ENCODE peak calls at places on chromosomes 11 and 22, in six cellular contexts. E is A549, L is GM12878, J is K562, C is endothelial cell of umbilical vein, U is HepG2. S is an unnamed sample.

GRCh38 chr11:27995082-27995481 is 112.9 kb downstream of the KIF18A start:
- DNase-seq in E (peak), L (no peak), J (no peak), C (no peak), U (no peak), S (no peak)

GRCh38 chr11:103587951-103588788 is 448.3 kb upstream of the DDI1 start:
- DNase-seq in E (no peak), L (no peak), J (no peak), C (peak), U (no peak), S (no peak)

GRCh38 chr11:109784536-109784935 is 308.7 kb upstream of the ZC3H12C start:
- DNase-seq in E (no peak), L (no peak), J (no peak), C (no peak), U (no peak), S (no peak)

GRCh38 chr11:91749231-91749630 is 475.4 kb upstream of the FAT3 start:
- DNase-seq in E (no peak), L (no peak), J (no peak), C (no peak), U (no peak), S (no peak)

GRCh38 chr11:115961168-115962003 is 457.2 kb upstream of the CADM1 start:
- DNase-seq in E (no peak), L (no peak), J (no peak), C (no peak), U (no peak), S (no peak)

GRCh38 chr11:96237759-96238158 is 105.2 kb downstream of the MAML2 start:
- DNase-seq in E (peak), L (no peak), J (no peak), C (no peak), U (peak), S (no peak)

GRCh38 chr11:96254087-96254486 is 88.9 kb downstream of the MAML2 start:
- DNase-seq in E (no peak), L (peak), J (no peak), C (peak), U (peak), S (peak)

GRCh38 chr11:68677432-68677831 is 6.9 kb upstream of the GAL start:
- DNase-seq in E (peak), L (no peak), J (peak), C (peak), U (peak), S (peak)

GRCh38 chr11:12675951-12676711 is 1.9 kb downstream of the TEAD1 start:
- DNase-seq in E (no peak), L (no peak), J (no peak), C (peak), U (no peak), S (no peak)

GRCh38 chr11:112289588-112290461 is 29.2 kb upstream of the PLET1 start:
- DNase-seq in E (peak), L (no peak), J (peak), C (peak), U (peak), S (peak)

GRCh38 chr22:32810241-32811133 is 9.0 kb downstream of the TIMP3 start:
- DNase-seq in E (no peak), L (no peak), J (no peak), C (no peak), U (no peak), S (no peak)

GRCh38 chr11:267491-267994 is 10.7 kb upstream of the NLRP6 start:
- DNase-seq in E (peak), L (peak), J (peak), C (no peak), U (no peak), S (peak)

GRCh38 chr11:83666149-83666548 is 380.0 kb upstream of the CCDC90B start:
- DNase-seq in E (no peak), L (no peak), J (no peak), C (no peak), U (no peak), S (no peak)

GRCh38 chr11:98568011-98568410 is 452.7 kb upstream of the CNTN5 start:
- DNase-seq in E (no peak), L (no peak), J (no peak), C (no peak), U (no peak), S (no peak)

GRCh38 chr11:64445651-64446050 is 86.7 kb downstream of the RPS6KA4 start:
- DNase-seq in E (no peak), L (no peak), J (no peak), C (no peak), U (no peak), S (no peak)

GRCh38 chr11:30823119-30823518 is 237.0 kb upstream of the MPPED2 start:
- DNase-seq in E (no peak), L (no peak), J (no peak), C (no peak), U (no peak), S (no peak)

GRCh38 chr11:29679996-29680395 is 336.8 kb downstream of the KCNA4 start:
- DNase-seq in E (no peak), L (peak), J (no peak), C (no peak), U (no peak), S (no peak)

GRCh38 chr11:17221968-17222367 is 14.2 kb upstream of the PIK3C2A start:
- DNase-seq in E (no peak), L (no peak), J (no peak), C (no peak), U (no peak), S (peak)

GRCh38 chr11:64638017-64638664 is 47.1 kb downstream of the SLC22A12 start:
- DNase-seq in E (no peak), L (no peak), J (peak), C (no peak), U (no peak), S (peak)

GRCh38 chr11:16818284-16818683 is 79.8 kb downstream of the C11orf58 start:
- DNase-seq in E (peak), L (no peak), J (no peak), C (peak), U (peak), S (no peak)

GRCh38 chr11:102452461-102453285 is at the start of gene TMEM123:
- DNase-seq in E (peak), L (no peak), J (peak), C (peak), U (peak), S (peak)

GRCh38 chr11:1514349-1515061 is 27.9 kb upstream of the MOB2 start:
- DNase-seq in E (no peak), L (no peak), J (no peak), C (no peak), U (no peak), S (no peak)
- TF ChIP-seq CTCF in E (no peak), L (no peak), J (no peak), C (no peak), U (no peak), S (no peak)

DNA sequence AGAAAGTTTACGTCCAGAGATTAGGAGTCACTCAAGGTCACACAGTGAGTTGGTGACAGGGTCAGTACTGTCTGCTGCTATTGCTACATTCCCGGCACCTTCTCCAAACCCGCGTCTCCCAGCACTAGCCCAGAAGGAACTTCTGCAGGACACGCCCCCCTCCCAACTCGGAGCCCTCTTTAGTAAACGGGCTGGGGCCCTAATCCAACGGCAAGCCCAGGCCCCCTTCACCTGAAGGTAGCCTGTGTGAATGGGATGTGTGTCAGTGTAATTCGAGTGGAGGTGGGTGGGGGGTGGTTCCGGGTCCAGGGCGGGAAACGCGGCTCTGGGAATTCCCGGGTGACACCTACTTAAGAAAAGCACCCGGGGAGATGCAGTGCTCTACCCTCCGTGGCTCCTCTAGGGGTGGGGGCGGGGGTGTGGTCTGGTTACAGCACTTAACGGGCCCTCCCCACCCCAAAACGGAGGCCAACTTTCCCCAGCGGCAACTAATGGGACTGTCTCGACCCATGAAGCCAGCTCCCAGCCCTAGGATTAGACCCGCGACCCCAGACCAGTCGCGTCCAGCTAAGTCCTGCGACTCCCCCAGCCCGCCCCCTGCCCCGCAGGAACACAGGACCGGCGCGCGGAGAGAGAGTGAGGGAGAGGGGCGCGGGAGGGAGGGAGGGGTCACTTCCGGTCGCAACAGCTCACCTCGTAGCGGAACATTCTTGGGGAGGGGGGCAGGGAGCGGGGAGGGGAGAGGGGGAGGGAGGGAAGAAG is 468 bp downstream of the PATL1 start:
- DNase-seq in E (peak), L (no peak), J (peak), C (peak), U (peak), S (peak)
- TF ChIP-seq MYC in E (no peak), L (no peak), J (no peak), C (no peak), U (no peak), S (no peak)

GRCh38 chr11:70739811-70740474 is 341.6 kb downstream of the CTTN start:
- DNase-seq in E (no peak), L (no peak), J (no peak), C (no peak), U (no peak), S (peak)
- TF ChIP-seq CTCF in E (no peak), L (no peak), J (peak), C (no peak), U (no peak), S (peak)

DNA sequence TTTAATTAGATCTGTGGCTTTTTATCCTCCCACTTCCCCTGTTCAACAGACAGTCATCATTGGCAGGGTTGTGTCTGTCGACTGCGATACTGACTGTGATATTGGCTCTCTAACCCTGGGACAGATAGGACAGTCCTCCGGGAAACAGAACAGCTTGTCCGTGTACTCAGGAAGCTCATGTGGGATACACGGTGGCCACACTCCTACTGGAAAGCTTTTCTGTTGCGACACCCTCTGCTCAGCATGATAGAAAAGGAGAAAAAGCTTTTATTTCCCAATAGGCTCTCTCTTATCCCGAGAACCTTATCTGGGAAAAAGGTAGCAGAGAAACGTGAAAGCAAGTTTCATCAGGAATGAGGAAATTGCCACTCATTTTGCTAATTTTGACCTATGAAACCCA is 60.4 kb upstream of the HSPA8 start:
- DNase-seq in E (peak), L (no peak), J (no peak), C (no peak), U (no peak), S (peak)
- TF ChIP-seq MYC in E (no peak), L (no peak), J (no peak), C (no peak), U (no peak), S (no peak)

GRCh38 chr11:70378506-70379134 is 19.7 kb upstream of the CTTN start:
- DNase-seq in E (peak), L (no peak), J (no peak), C (no peak), U (no peak), S (peak)
- TF ChIP-seq CTCF in E (peak), L (peak), J (peak), C (no peak), U (peak), S (no peak)

GRCh38 chr11:84795698-84796097 is 831.4 kb downstream of the DLG2 start:
- DNase-seq in E (no peak), L (no peak), J (no peak), C (no peak), U (no peak), S (no peak)

GRCh38 chr11:84804026-84804425 is 823.1 kb downstream of the DLG2 start:
- DNase-seq in E (no peak), L (no peak), J (no peak), C (no peak), U (no peak), S (no peak)

GRCh38 chr11:84806354-84806753 is 820.8 kb downstream of the DLG2 start:
- DNase-seq in E (no peak), L (no peak), J (no peak), C (no peak), U (no peak), S (no peak)

GRCh38 chr11:84794663-84795443 is 832.3 kb downstream of the DLG2 start:
- DNase-seq in E (no peak), L (no peak), J (no peak), C (no peak), U (no peak), S (no peak)

DNA sequence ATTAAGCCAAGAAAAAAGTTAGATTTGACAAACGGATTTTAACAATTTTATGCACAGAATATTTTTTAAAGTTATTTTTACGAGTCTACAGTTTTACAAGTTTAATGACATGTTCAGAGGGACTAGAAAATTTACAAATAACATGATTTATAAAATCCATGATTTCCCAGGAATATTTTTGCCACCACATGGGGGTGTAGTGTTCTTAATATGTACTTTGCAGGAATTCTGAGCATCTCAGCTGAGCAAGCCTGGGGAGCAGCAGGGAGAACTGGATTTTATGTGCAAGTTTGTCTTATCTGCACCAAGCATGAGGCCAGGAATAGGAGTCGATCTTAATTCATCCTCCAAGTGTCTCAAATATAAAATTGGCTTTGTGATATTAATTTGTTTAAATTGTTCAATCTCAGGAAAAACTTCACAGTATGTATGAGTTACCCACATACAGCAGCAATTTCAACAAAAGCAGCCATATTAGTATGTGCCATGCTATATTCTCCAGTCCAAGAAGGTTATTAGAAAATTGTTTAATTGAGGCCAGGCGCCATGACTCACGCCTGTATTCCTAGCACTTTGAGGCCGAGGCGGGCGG is 826.3 kb downstream of the DLG2 start:
- DNase-seq in E (peak), L (no peak), J (no peak), C (no peak), U (peak), S (no peak)
- TF ChIP-seq MYC in E (no peak), L (no peak), J (no peak), C (no peak), U (no peak), S (no peak)

GRCh38 chr11:75425422-75425821 is 7.6 kb downstream of the KLHL35 start:
- DNase-seq in E (peak), L (no peak), J (peak), C (no peak), U (no peak), S (peak)
- TF ChIP-seq CTCF in E (peak), L (no peak), J (peak), C (peak), U (peak), S (peak)

GRCh38 chr22:24060375-24060788 is 49.3 kb downstream of the CABIN1 start:
- DNase-seq in E (peak), L (no peak), J (no peak), C (peak), U (no peak), S (no peak)

GRCh38 chr22:24059793-24060192 is 48.7 kb downstream of the CABIN1 start:
- DNase-seq in E (no peak), L (no peak), J (no peak), C (peak), U (no peak), S (no peak)

GRCh38 chr22:24055283-24055682 is 44.2 kb downstream of the CABIN1 start:
- DNase-seq in E (no peak), L (no peak), J (no peak), C (no peak), U (no peak), S (no peak)

GRCh38 chr22:24061124-24061684 is 50.1 kb downstream of the CABIN1 start:
- DNase-seq in E (no peak), L (no peak), J (no peak), C (no peak), U (no peak), S (no peak)

GRCh38 chr22:24059121-24059520 is 48.0 kb downstream of the CABIN1 start:
- DNase-seq in E (no peak), L (no peak), J (no peak), C (peak), U (no peak), S (no peak)
- TF ChIP-seq MYC in E (no peak), L (no peak), J (no peak), C (no peak), U (no peak), S (no peak)

GRCh38 chr11:119481021-119481666 is 58.2 kb upstream of the THY1 start:
- DNase-seq in E (peak), L (peak), J (peak), C (peak), U (peak), S (peak)
- TF ChIP-seq CTCF in E (peak), L (peak), J (peak), C (peak), U (peak), S (peak)

S was measured in NB4.